ENCODE peak calls at places on chromosomes 5 and 9, in ten cellular contexts. P is uterus; H is CD8-positive, alpha-beta memory T cell; K is psoas muscle; R is Peyer's patch; U is PC-9; T is heart left ventricle; D is adrenal gland; Q is naive thymus-derived CD4-positive, alpha-beta T cell; N is body of pancreas. C is an unnamed sample.

GRCh38 chr9:9764821-9765220 is 848.0 kb downstream of the PTPRD start:
- DNase-seq in P (no peak), H (no peak), K (no peak), R (no peak), U (no peak), T (no peak), D (no peak), Q (no peak), N (no peak), C (no peak)

GRCh38 chr9:129471201-129472019 is 149.5 kb downstream of the C9orf50 start:
- DNase-seq in P (no peak), H (no peak), K (peak; percentile 33), R (no peak), U (no peak), T (no peak), D (no peak), Q (no peak), N (no peak), C (no peak)

GRCh38 chr9:94860678-94861588 is 134.4 kb downstream of the AOPEP start:
- DNase-seq in P (no peak), H (peak; percentile 53), K (no peak), R (peak; percentile 88), U (peak; percentile 81), T (peak; percentile 31), D (no peak), Q (peak; percentile 31), N (no peak), C (no peak)

GRCh38 chr9:89278997-89279739 is 31.8 kb upstream of the CKS2 start:
- DNase-seq in P (no peak), H (no peak), K (no peak), R (no peak), U (no peak), T (no peak), D (no peak), Q (no peak), N (peak; percentile 20), C (no peak)

GRCh38 chr9:123550012-123550411 is 194.0 kb downstream of the CRB2 start:
- DNase-seq in P (no peak), H (no peak), K (no peak), R (no peak), U (no peak), T (no peak), D (peak; percentile 48), Q (no peak), N (no peak), C (no peak)

GRCh38 chr5:82165740-82166530 is 112.2 kb downstream of the RPS23 start:
- DNase-seq in P (peak; percentile 74), H (peak; percentile 3), K (peak; percentile 83), R (peak; percentile 72), U (peak; percentile 79), T (peak; percentile 78), D (peak; percentile 82), Q (no peak), N (peak; percentile 88), C (peak; percentile 59)

GRCh38 chr5:150461231-150461630 is 11.7 kb upstream of the RPS14 start:
- DNase-seq in P (no peak), H (no peak), K (no peak), R (peak; percentile 83), U (no peak), T (no peak), D (no peak), Q (no peak), N (no peak), C (no peak)

GRCh38 chr9:121765021-121765950 is 113.9 kb downstream of the DAB2IP start:
- DNase-seq in P (peak; percentile 70), H (no peak), K (peak; percentile 61), R (no peak), U (peak; percentile 94), T (peak; percentile 73), D (peak; percentile 87), Q (no peak), N (peak; percentile 83), C (peak; percentile 74)

GRCh38 chr9:88312070-88312469 is 76.2 kb upstream of the SPIN1 start:
- DNase-seq in P (no peak), H (no peak), K (no peak), R (no peak), U (no peak), T (no peak), D (no peak), Q (no peak), N (no peak), C (no peak)

DNA sequence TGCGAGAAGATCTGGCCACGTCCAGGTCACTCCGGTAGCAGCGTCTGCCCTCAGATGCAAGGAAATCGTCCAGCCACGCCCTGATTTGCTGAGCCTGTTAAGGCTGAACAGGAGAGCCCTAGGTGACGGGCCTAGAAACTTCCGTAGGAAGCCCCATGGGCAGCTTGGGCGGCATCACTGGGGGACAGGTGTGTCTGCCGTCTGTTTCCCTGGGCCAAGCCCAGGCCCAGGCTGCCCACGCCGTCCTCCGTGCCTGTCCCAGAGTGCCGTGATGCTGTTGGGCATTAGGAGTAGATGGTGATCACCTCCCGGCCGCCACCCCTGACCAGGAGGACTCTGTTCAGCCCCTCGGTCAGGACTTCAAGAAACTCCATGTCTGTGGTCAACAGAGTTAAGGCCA is 43.5 kb downstream of the NKD2 start:
- DNase-seq in P (no peak), H (no peak), K (peak; percentile 46), R (no peak), U (no peak), T (no peak), D (no peak), Q (no peak), N (no peak), C (peak; percentile 11)
- H3K4me3 ChIP-seq in P (no peak overlapping the region), H (no peak overlapping the region), K (no peak overlapping the region), R (no peak overlapping the region), U (no peak overlapping the region), T (no peak overlapping the region), D (no peak overlapping the region), Q (no peak overlapping the region), N (no peak overlapping the region), C (no peak overlapping the region)

DNA sequence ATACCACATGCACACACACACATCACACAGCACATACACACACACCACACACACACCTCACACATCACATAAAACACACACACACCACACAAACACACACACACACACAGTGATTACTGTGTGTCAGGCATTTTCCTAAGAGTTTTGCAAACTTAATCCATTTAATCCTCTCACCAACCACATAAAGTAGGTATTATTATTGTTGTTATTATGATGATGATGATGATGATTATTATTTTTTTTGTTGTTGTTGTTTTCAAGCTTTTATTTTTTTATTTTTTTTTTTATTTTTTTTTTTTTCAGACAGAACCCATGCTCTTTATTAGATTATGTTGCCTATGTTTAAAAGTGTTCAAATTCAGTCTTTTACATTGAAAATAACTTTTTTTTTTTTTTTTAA is 31.5 kb downstream of the JADE2 start:
- DNase-seq in P (no peak), H (no peak), K (no peak), R (no peak), U (no peak), T (no peak), D (no peak), Q (no peak), N (no peak), C (no peak)
- H3K27ac ChIP-seq in P (no peak overlapping the region), H (no peak overlapping the region), K (no peak overlapping the region), R (no peak overlapping the region), U (no peak overlapping the region), T (no peak overlapping the region), D (no peak overlapping the region), Q (peak overlapping the region; percentile 73), N (no peak overlapping the region), C (no peak overlapping the region)

GRCh38 chr9:4496497-4496896 is 6.2 kb downstream of the SLC1A1 start:
- DNase-seq in P (no peak), H (no peak), K (no peak), R (no peak), U (no peak), T (no peak), D (no peak), Q (no peak), N (no peak), C (no peak)
- H3K4me3 ChIP-seq in P (no peak overlapping the region), H (no peak overlapping the region), K (no peak overlapping the region), R (no peak overlapping the region), U (no peak overlapping the region), T (no peak overlapping the region), D (no peak overlapping the region), Q (no peak overlapping the region), N (no peak overlapping the region), C (no peak overlapping the region)

DNA sequence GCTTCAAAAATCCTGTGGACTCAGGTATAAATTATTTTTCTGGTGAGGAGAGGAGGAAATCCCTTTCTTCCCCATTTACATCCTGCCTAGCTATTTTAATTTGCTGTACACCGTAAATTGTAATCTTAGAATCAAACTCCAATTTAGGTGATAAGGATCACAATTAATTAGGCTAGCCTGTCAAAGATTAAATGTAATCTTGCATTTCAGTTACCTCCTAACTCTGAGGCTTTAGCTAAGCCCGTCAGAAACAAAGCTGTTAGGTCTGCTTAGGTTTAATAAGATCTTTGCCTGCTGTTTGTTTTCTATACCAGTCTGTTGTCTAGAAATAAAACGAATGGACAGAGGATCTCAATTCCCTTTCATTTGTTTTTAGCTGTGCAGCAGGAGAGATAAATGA is 51.5 kb downstream of the PIK3R1 start:
- DNase-seq in P (no peak), H (no peak), K (no peak), R (no peak), U (no peak), T (no peak), D (no peak), Q (no peak), N (no peak), C (no peak)
- H3K27ac ChIP-seq in P (peak overlapping the region; percentile 81), H (no peak overlapping the region), K (peak overlapping the region; percentile 50), R (no peak overlapping the region), U (no peak overlapping the region), T (peak overlapping the region; percentile 80), D (peak overlapping the region; percentile 40), Q (no peak overlapping the region), N (peak overlapping the region; percentile 8), C (peak overlapping the region; percentile 91)

DNA sequence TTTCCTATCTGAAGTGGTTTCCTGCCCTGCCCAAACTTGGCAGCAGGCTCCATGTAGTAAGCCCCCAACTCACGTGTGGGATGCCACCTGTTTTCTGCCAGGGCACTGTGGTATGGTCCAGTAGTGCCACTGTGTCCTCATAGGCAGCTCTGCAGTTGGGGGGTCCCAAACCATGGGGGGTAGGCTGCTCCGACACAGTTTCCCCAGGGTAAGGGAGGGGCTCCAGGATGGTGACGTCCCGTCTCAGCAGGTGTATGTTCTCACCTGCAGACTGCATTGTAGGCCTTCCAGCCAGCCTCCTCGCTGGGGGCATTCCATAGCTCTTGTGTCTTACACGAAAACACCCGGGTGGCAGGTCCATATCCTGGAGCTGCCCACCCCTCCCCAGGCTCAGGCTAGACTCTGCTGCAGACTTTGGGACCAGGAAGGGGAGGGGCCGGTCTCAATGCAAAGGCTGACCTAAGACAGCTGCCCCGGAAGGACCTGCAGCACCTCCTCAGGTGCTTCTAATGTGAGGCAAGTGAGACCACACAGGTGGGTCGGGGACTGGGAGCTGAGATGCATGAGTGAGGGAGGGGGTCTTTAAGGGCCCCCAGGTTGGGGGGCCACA is 330.5 kb upstream of the IRX4 start:
- DNase-seq in P (no peak), H (no peak), K (no peak), R (no peak), U (no peak), T (no peak), D (no peak), Q (no peak), N (no peak), C (no peak)
- H3K4me3 ChIP-seq in P (no peak overlapping the region), H (no peak overlapping the region), K (no peak overlapping the region), R (no peak overlapping the region), U (no peak overlapping the region), T (no peak overlapping the region), D (no peak overlapping the region), Q (no peak overlapping the region), N (no peak overlapping the region), C (no peak overlapping the region)

C was measured in left ventricle myocardium inferior.